ENCODE peak calls at places on chromosomes 7 and 10, in six cellular contexts. X is SK-N-SH, A is GM12878, Y is A549, J is HepG2, B is K562. P is an unnamed sample.

GRCh38 chr7:90749774-90750173 is 153.7 kb downstream of the CDK14 start:
- DNase-seq in X (peak), A (no peak), Y (peak), J (peak), B (no peak), P (no peak)

GRCh38 chr7:66310620-66311019 is 105.5 kb downstream of the TPST1 start:
- DNase-seq in X (no peak), A (no peak), Y (no peak), J (no peak), B (no peak), P (no peak)

GRCh38 chr10:13272164-13272571 is 27.7 kb downstream of the PHYH start:
- DNase-seq in X (peak), A (no peak), Y (no peak), J (peak), B (no peak), P (no peak)

GRCh38 chr7:1748774-1749173 is 78.7 kb downstream of the ELFN1 start:
- DNase-seq in X (no peak), A (no peak), Y (no peak), J (no peak), B (no peak), P (no peak)

GRCh38 chr10:15333909-15334649 is 37.0 kb downstream of the FAM171A1 start:
- DNase-seq in X (peak), A (no peak), Y (peak), J (peak), B (no peak), P (no peak)

GRCh38 chr7:156857757-156858156 is 35.2 kb downstream of the LMBR1 start:
- DNase-seq in X (no peak), A (no peak), Y (no peak), J (no peak), B (no peak), P (no peak)

GRCh38 chr10:102281103-102281502 is 35.8 kb downstream of the GBF1 start:
- DNase-seq in X (peak), A (no peak), Y (no peak), J (no peak), B (no peak), P (no peak)

GRCh38 chr7:30252885-30253795 is 31.3 kb upstream of the ZNRF2 start:
- DNase-seq in X (no peak), A (no peak), Y (no peak), J (no peak), B (no peak), P (no peak)

GRCh38 chr10:89805599-89806013 is 104.2 kb downstream of the KIF20B start:
- DNase-seq in X (no peak), A (peak), Y (no peak), J (no peak), B (no peak), P (no peak)

GRCh38 chr7:16978358-16979244 is 96.8 kb upstream of the AGR3 start:
- DNase-seq in X (no peak), A (no peak), Y (peak), J (peak), B (no peak), P (no peak)

GRCh38 chr10:24963646-24964045 is 11.2 kb upstream of the PRTFDC1 start:
- DNase-seq in X (no peak), A (no peak), Y (no peak), J (no peak), B (no peak), P (no peak)

GRCh38 chr10:44995914-44996633 is 4.6 kb upstream of the ZNF22 start:
- DNase-seq in X (no peak), A (no peak), Y (no peak), J (peak), B (no peak), P (no peak)

GRCh38 chr7:135728136-135728669 is at the start of gene SLC13A4:
- DNase-seq in X (no peak), A (no peak), Y (no peak), J (no peak), B (peak), P (no peak)

GRCh38 chr7:131489881-131490280 is 66.5 kb downstream of the PODXL start:
- DNase-seq in X (no peak), A (no peak), Y (no peak), J (no peak), B (no peak), P (no peak)
- TF ChIP-seq CHD2 in X (no peak), A (no peak), Y (no peak), J (no peak), B (no peak), P (no peak)

DNA sequence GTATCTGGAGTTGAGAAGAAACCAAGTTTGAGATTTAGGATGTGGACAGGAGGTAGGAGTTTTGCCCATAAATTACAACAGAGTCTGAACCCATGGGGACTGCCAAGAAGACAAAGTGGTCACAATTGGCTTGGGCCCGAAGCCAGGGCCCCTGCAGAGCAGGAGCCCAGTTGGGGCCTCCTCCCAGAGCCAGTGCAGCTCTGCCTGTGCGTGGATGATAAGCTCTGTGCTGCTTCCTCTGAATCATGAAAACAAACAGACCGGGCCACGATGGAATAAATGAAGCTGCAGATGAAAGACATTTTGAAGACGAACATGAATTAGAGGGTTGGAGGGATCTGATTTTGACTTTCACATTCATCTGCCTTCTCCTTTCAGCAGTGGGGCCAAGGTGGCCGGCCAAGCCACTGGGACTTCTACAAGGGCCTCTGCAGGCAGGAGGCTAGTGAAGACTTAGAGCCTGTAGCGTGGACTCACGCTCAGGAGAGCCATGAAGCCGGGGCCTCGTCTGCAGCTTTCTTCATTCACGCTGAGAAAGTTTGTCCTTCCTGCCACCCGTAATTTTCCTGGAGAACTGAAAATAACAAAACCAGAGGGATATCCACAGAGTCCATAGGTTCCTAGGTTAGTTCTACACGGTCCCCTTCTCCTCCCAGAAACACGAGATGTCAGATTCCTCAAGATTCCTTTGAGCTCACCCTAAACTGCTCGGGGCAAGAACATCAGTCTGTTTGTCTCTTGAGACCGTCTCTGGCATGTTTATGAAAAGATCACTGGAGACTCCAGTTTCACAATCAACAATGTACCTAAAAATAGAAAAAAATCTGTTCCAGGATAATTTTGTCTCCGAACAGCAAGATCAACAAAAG is 156.7 kb upstream of the LYZL1 start:
- DNase-seq in X (no peak), A (no peak), Y (no peak), J (peak), B (peak), P (no peak)
- TF ChIP-seq CHD2 in X (no peak), A (no peak), Y (no peak), J (no peak), B (no peak), P (no peak)

DNA sequence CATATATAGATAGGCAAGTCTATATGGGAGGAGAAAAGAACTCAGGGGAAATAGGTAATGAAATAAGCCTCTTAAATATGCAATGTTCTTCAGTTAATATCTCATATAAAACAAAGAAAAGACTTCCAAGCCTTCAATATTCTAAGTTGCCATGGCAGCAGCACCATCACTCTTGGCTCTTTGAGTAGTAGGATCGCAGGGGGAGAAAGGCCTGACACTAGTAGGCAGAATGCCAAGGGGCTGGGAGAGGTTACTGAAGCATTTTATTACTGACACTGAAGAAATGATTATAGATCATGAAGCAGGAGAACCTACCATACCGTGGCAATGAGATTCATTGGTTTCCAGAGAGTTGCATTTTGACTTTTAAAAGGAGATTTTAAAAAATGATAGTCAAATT is 193.9 kb downstream of the NXPH1 start:
- DNase-seq in X (no peak), A (no peak), Y (no peak), J (no peak), B (no peak), P (no peak)
- TF ChIP-seq CHD2 in X (no peak), A (no peak), Y (no peak), J (no peak), B (no peak), P (no peak)

GRCh38 chr10:114767101-114767588 is 54.4 kb upstream of the FHIP2A start:
- DNase-seq in X (peak), A (no peak), Y (no peak), J (no peak), B (no peak), P (no peak)
- TF ChIP-seq CHD2 in X (no peak), A (no peak), Y (no peak), J (no peak), B (no peak), P (no peak)

DNA sequence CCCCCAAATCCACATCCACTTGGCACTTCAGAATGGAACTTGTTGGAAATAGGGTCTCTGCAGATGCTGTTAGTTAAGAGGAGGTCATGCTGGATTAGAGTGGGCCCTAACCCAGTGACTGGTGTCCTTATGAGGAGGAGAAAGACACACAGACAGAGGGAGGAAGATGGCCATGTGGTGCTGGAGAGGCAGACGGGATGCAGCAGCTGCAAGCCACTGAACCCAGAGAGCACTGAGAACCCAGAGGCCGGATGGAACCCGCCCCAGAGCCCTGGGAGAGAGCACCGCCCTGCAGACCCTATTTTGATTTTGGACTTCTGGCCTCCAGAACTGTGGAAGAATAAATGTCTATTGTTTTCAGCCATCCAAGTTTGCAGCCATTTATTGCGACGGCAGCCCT is 58.0 kb upstream of the EBF3 start:
- DNase-seq in X (no peak), A (no peak), Y (no peak), J (no peak), B (no peak), P (no peak)
- TF ChIP-seq CHD2 in X (no peak), A (no peak), Y (no peak), J (no peak), B (no peak), P (no peak)

DNA sequence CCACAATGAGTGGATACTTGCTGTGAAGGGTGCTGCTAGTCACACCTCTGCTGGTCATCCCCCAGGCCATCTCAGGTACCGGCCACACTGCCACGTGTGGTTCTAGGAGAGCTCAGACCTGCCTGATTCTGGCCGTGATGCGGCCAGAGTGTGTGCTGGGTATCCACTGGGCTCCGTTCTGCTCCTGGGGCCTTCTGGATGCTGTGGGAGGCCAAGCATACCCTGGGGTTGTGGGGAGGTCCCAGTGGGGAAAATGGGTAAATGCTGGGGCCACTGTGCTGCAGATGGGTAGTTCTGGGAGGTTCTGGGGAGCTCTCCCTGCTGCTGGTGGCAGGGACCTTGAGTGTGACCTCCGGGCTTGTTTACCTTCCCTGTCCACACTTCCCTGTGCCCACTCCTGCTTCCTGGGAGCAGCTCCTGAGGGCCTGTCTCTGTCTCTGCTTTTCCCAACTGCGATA is 318.4 kb downstream of the GLRX3 start:
- DNase-seq in X (no peak), A (no peak), Y (no peak), J (no peak), B (no peak), P (no peak)
- TF ChIP-seq CHD2 in X (no peak), A (no peak), Y (no peak), J (no peak), B (no peak), P (no peak)

GRCh38 chr10:124095096-124095495 is 1.7 kb upstream of the CHST15 start:
- DNase-seq in X (no peak), A (no peak), Y (no peak), J (no peak), B (no peak), P (no peak)
- TF ChIP-seq CHD2 in X (no peak), A (no peak), Y (no peak), J (no peak), B (no peak), P (no peak)

DNA sequence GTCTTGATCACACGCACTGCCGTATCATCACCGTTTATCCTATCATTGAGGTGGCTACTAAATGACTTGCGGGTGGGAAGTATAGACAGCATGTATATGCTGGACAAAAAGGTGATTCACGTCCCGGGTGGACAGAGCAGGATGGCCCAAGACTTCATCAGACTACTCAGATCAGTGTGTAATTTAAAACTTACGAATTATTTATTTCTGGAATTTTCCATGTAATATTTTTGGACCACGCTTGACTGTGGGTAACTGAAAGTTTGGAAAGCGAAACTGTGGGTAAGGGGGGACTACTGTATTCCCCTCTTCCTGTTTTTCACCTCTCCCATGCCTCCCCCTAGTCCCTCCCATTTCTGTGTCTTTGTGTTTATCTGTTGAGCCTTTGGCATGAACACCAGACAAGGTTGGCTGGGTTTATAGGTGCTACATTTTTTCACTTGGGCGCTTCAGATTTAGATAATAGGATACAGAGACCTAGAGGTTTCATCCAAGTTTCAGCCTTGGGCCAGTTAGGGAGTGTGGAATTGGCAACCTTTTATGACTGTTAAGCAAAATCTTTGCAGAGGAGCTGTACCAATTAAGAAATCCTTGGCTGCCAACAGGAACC is 55.8 kb downstream of the RBM20 start:
- DNase-seq in X (no peak), A (no peak), Y (no peak), J (no peak), B (no peak), P (no peak)
- TF ChIP-seq CHD2 in X (no peak), A (no peak), Y (no peak), J (no peak), B (no peak), P (no peak)